ENCODE peak calls at places on chromosomes 16 and 17, in seven cellular contexts. One of them, this sample, is unnamed.

GRCh38 chr17:81028506-81028858 is 6.5 kb upstream of the BAIAP2 start:
- DNase-seq in heart left ventricle: no peak
- DNase-seq in DND-41: no peak
- DNase-seq in hepatocyte: peak
- DNase-seq in upper lobe of right lung: peak
- DNase-seq in prostate gland: no peak
- DNase-seq in neural progenitor cell: no peak
- DNase-seq in this sample: no peak

GRCh38 chr16:67039260-67040020 is 10.5 kb downstream of the CBFB start:
- DNase-seq in heart left ventricle: no peak
- DNase-seq in DND-41: no peak
- DNase-seq in hepatocyte: no peak
- DNase-seq in upper lobe of right lung: no peak
- DNase-seq in prostate gland: no peak
- DNase-seq in neural progenitor cell: no peak
- DNase-seq in this sample: no peak

GRCh38 chr17:29712677-29713076 is 90.0 kb upstream of the CORO6 start:
- DNase-seq in heart left ventricle: no peak
- DNase-seq in DND-41: no peak
- DNase-seq in hepatocyte: no peak
- DNase-seq in upper lobe of right lung: no peak
- DNase-seq in prostate gland: no peak
- DNase-seq in neural progenitor cell: no peak
- DNase-seq in this sample: peak

GRCh38 chr17:75754378-75755204 is 10.4 kb downstream of the GALK1 start:
- DNase-seq in heart left ventricle: no peak
- DNase-seq in DND-41: no peak
- DNase-seq in hepatocyte: no peak
- DNase-seq in upper lobe of right lung: no peak
- DNase-seq in prostate gland: no peak
- DNase-seq in neural progenitor cell: no peak
- DNase-seq in this sample: no peak

GRCh38 chr16:56190903-56191806 is at the start of gene GNAO1:
- DNase-seq in heart left ventricle: peak
- DNase-seq in DND-41: peak
- DNase-seq in hepatocyte: peak
- DNase-seq in upper lobe of right lung: peak
- DNase-seq in prostate gland: peak
- DNase-seq in neural progenitor cell: peak
- DNase-seq in this sample: peak

GRCh38 chr17:9937901-9938300 is 32.8 kb upstream of the RCVRN start:
- DNase-seq in heart left ventricle: no peak
- DNase-seq in DND-41: no peak
- DNase-seq in hepatocyte: no peak
- DNase-seq in upper lobe of right lung: no peak
- DNase-seq in prostate gland: no peak
- DNase-seq in neural progenitor cell: no peak
- DNase-seq in this sample: no peak

GRCh38 chr17:57861000-57861736 is 11.3 kb upstream of the MRPS23 start:
- DNase-seq in heart left ventricle: peak
- DNase-seq in DND-41: peak
- DNase-seq in hepatocyte: peak
- DNase-seq in upper lobe of right lung: peak
- DNase-seq in prostate gland: peak
- DNase-seq in neural progenitor cell: peak
- DNase-seq in this sample: no peak

GRCh38 chr16:72677662-72678447 is 370.1 kb downstream of the ZFHX3 start:
- DNase-seq in heart left ventricle: no peak
- DNase-seq in DND-41: no peak
- DNase-seq in hepatocyte: peak
- DNase-seq in upper lobe of right lung: no peak
- DNase-seq in prostate gland: no peak
- DNase-seq in neural progenitor cell: no peak
- DNase-seq in this sample: no peak

GRCh38 chr17:57919912-57920311 is 35.3 kb downstream of the CUEDC1 start:
- DNase-seq in heart left ventricle: no peak
- DNase-seq in DND-41: no peak
- DNase-seq in hepatocyte: no peak
- DNase-seq in upper lobe of right lung: no peak
- DNase-seq in prostate gland: no peak
- DNase-seq in neural progenitor cell: peak
- DNase-seq in this sample: no peak

GRCh38 chr17:81431545-81432482 is 36.6 kb downstream of the BAHCC1 start:
- DNase-seq in heart left ventricle: no peak
- DNase-seq in DND-41: no peak
- DNase-seq in hepatocyte: no peak
- DNase-seq in upper lobe of right lung: no peak
- DNase-seq in prostate gland: no peak
- DNase-seq in neural progenitor cell: no peak
- DNase-seq in this sample: no peak

GRCh38 chr17:68706351-68706750 is 105.2 kb upstream of the FAM20A start:
- DNase-seq in heart left ventricle: no peak
- DNase-seq in DND-41: no peak
- DNase-seq in hepatocyte: no peak
- DNase-seq in upper lobe of right lung: no peak
- DNase-seq in prostate gland: no peak
- DNase-seq in neural progenitor cell: no peak
- DNase-seq in this sample: no peak

GRCh38 chr17:47305302-47305923 is 18.3 kb upstream of the EFCAB13 start:
- DNase-seq in heart left ventricle: no peak
- DNase-seq in DND-41: no peak
- DNase-seq in hepatocyte: no peak
- DNase-seq in upper lobe of right lung: no peak
- DNase-seq in prostate gland: no peak
- DNase-seq in neural progenitor cell: no peak
- DNase-seq in this sample: no peak

GRCh38 chr17:39738568-39738901 is 797 bp downstream of the GRB7 start:
- DNase-seq in heart left ventricle: no peak
- DNase-seq in DND-41: no peak
- DNase-seq in hepatocyte: peak
- DNase-seq in upper lobe of right lung: no peak
- DNase-seq in prostate gland: peak
- DNase-seq in neural progenitor cell: peak
- DNase-seq in this sample: peak

GRCh38 chr16:10314811-10315210 is 71.0 kb upstream of the ATF7IP2 start:
- DNase-seq in heart left ventricle: no peak
- DNase-seq in DND-41: no peak
- DNase-seq in hepatocyte: no peak
- DNase-seq in upper lobe of right lung: no peak
- DNase-seq in prostate gland: no peak
- DNase-seq in neural progenitor cell: no peak
- DNase-seq in this sample: peak

GRCh38 chr17:39462644-39463375 is 1.5 kb downstream of the CDK12 start:
- DNase-seq in heart left ventricle: no peak
- DNase-seq in DND-41: no peak
- DNase-seq in hepatocyte: peak
- DNase-seq in upper lobe of right lung: peak
- DNase-seq in prostate gland: no peak
- DNase-seq in neural progenitor cell: peak
- DNase-seq in this sample: no peak

GRCh38 chr17:3750926-3751325 is 27.2 kb downstream of the HASPIN start:
- DNase-seq in heart left ventricle: no peak
- DNase-seq in DND-41: peak
- DNase-seq in hepatocyte: no peak
- DNase-seq in upper lobe of right lung: no peak
- DNase-seq in prostate gland: no peak
- DNase-seq in neural progenitor cell: no peak
- DNase-seq in this sample: no peak

GRCh38 chr16:69741951-69742904 is 12.5 kb downstream of the NOB1 start:
- DNase-seq in heart left ventricle: peak
- DNase-seq in DND-41: no peak
- DNase-seq in hepatocyte: peak
- DNase-seq in upper lobe of right lung: peak
- DNase-seq in prostate gland: peak
- DNase-seq in neural progenitor cell: no peak
- DNase-seq in this sample: peak

GRCh38 chr16:20621406-20621805 is 45.2 kb upstream of the ACSM2B start:
- DNase-seq in heart left ventricle: no peak
- DNase-seq in DND-41: no peak
- DNase-seq in hepatocyte: no peak
- DNase-seq in upper lobe of right lung: no peak
- DNase-seq in prostate gland: no peak
- DNase-seq in neural progenitor cell: no peak
- DNase-seq in this sample: no peak

GRCh38 chr17:47986520-47986919 is 15.6 kb downstream of the CDK5RAP3 start:
- DNase-seq in heart left ventricle: no peak
- DNase-seq in DND-41: no peak
- DNase-seq in hepatocyte: no peak
- DNase-seq in upper lobe of right lung: no peak
- DNase-seq in prostate gland: no peak
- DNase-seq in neural progenitor cell: no peak
- DNase-seq in this sample: no peak

GRCh38 chr17:36728030-36728991 is 126.9 kb downstream of the MRM1 start:
- DNase-seq in heart left ventricle: no peak
- DNase-seq in DND-41: peak
- DNase-seq in hepatocyte: no peak
- DNase-seq in upper lobe of right lung: no peak
- DNase-seq in prostate gland: no peak
- DNase-seq in neural progenitor cell: no peak
- DNase-seq in this sample: no peak

GRCh38 chr17:40888321-40888720 is 3.3 kb upstream of the KRT20 start:
- DNase-seq in heart left ventricle: no peak
- DNase-seq in DND-41: no peak
- DNase-seq in hepatocyte: no peak
- DNase-seq in upper lobe of right lung: no peak
- DNase-seq in prostate gland: no peak
- DNase-seq in neural progenitor cell: no peak
- DNase-seq in this sample: no peak

GRCh38 chr17:79065105-79065670 is 9.4 kb upstream of the ENGASE start:
- DNase-seq in heart left ventricle: no peak
- DNase-seq in DND-41: peak
- DNase-seq in hepatocyte: peak
- DNase-seq in upper lobe of right lung: peak
- DNase-seq in prostate gland: peak
- DNase-seq in neural progenitor cell: peak
- DNase-seq in this sample: no peak

GRCh38 chr17:21199311-21199710 is 14.7 kb downstream of the TMEM11 start:
- DNase-seq in heart left ventricle: no peak
- DNase-seq in DND-41: no peak
- DNase-seq in hepatocyte: peak
- DNase-seq in upper lobe of right lung: no peak
- DNase-seq in prostate gland: no peak
- DNase-seq in neural progenitor cell: peak
- DNase-seq in this sample: peak

GRCh38 chr17:63361182-63361581 is 84.9 kb downstream of the CYB561 start:
- DNase-seq in heart left ventricle: no peak
- DNase-seq in DND-41: no peak
- DNase-seq in hepatocyte: no peak
- DNase-seq in upper lobe of right lung: no peak
- DNase-seq in prostate gland: no peak
- DNase-seq in neural progenitor cell: no peak
- DNase-seq in this sample: no peak

GRCh38 chr17:63358956-63359355 is 87.2 kb downstream of the CYB561 start:
- DNase-seq in heart left ventricle: no peak
- DNase-seq in DND-41: no peak
- DNase-seq in hepatocyte: no peak
- DNase-seq in upper lobe of right lung: no peak
- DNase-seq in prostate gland: no peak
- DNase-seq in neural progenitor cell: no peak
- DNase-seq in this sample: no peak

GRCh38 chr17:63358111-63358839 is 87.8 kb downstream of the CYB561 start:
- DNase-seq in heart left ventricle: no peak
- DNase-seq in DND-41: no peak
- DNase-seq in hepatocyte: no peak
- DNase-seq in upper lobe of right lung: no peak
- DNase-seq in prostate gland: no peak
- DNase-seq in neural progenitor cell: no peak
- DNase-seq in this sample: no peak

GRCh38 chr17:63354251-63354650 is 91.9 kb downstream of the CYB561 start:
- DNase-seq in heart left ventricle: no peak
- DNase-seq in DND-41: no peak
- DNase-seq in hepatocyte: no peak
- DNase-seq in upper lobe of right lung: no peak
- DNase-seq in prostate gland: no peak
- DNase-seq in neural progenitor cell: no peak
- DNase-seq in this sample: no peak

GRCh38 chr17:63356275-63356905 is 89.7 kb downstream of the CYB561 start:
- DNase-seq in heart left ventricle: no peak
- DNase-seq in DND-41: no peak
- DNase-seq in hepatocyte: peak
- DNase-seq in upper lobe of right lung: no peak
- DNase-seq in prostate gland: no peak
- DNase-seq in neural progenitor cell: no peak
- DNase-seq in this sample: no peak
- H3K27ac ChIP-seq in heart left ventricle: no peak
- H3K27ac ChIP-seq in DND-41: no peak
- H3K27ac ChIP-seq in hepatocyte: peak
- H3K27ac ChIP-seq in upper lobe of right lung: no peak
- H3K27ac ChIP-seq in prostate gland: no peak
- H3K27ac ChIP-seq in neural progenitor cell: no peak
- H3K27ac ChIP-seq in this sample: no peak

GRCh38 chr17:44170499-44171201 is at the start of gene ASB16:
- DNase-seq in heart left ventricle: peak
- DNase-seq in DND-41: no peak
- DNase-seq in hepatocyte: peak
- DNase-seq in upper lobe of right lung: no peak
- DNase-seq in prostate gland: peak
- DNase-seq in neural progenitor cell: peak
- DNase-seq in this sample: no peak
- H3K27ac ChIP-seq in heart left ventricle: peak
- H3K27ac ChIP-seq in DND-41: no peak
- H3K27ac ChIP-seq in hepatocyte: peak
- H3K27ac ChIP-seq in upper lobe of right lung: no peak
- H3K27ac ChIP-seq in prostate gland: peak
- H3K27ac ChIP-seq in neural progenitor cell: no peak
- H3K27ac ChIP-seq in this sample: no peak

GRCh38 chr16:23501291-23501690 is 9.0 kb downstream of the GGA2 start:
- DNase-seq in heart left ventricle: no peak
- DNase-seq in DND-41: no peak
- DNase-seq in hepatocyte: no peak
- DNase-seq in upper lobe of right lung: no peak
- DNase-seq in prostate gland: no peak
- DNase-seq in neural progenitor cell: no peak
- DNase-seq in this sample: no peak
- H3K27ac ChIP-seq in heart left ventricle: no peak
- H3K27ac ChIP-seq in DND-41: no peak
- H3K27ac ChIP-seq in hepatocyte: no peak
- H3K27ac ChIP-seq in upper lobe of right lung: no peak
- H3K27ac ChIP-seq in prostate gland: peak
- H3K27ac ChIP-seq in neural progenitor cell: no peak
- H3K27ac ChIP-seq in this sample: no peak

DNA sequence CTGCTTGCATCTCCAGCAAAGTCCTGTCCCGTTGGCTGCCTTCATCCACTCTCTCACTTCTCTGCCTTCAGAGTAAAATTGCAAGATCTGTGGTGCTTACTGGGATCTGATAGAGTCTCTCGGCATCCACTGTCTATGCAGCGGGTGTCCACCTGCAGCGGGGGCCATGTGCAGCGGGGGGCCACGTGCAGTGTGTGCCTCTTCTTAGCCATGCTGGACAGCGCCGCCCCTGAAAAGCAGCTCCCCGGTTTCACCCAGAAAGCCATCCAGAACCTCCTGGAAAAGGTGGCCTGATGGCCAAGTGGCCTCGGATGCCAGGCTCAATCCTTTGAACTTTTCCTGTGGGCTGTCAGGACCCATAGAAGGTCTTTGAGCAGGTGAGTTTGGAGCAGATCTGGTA is 9.5 kb downstream of the STX4 start:
- DNase-seq in heart left ventricle: no peak
- DNase-seq in DND-41: no peak
- DNase-seq in hepatocyte: no peak
- DNase-seq in upper lobe of right lung: no peak
- DNase-seq in prostate gland: no peak
- DNase-seq in neural progenitor cell: no peak
- DNase-seq in this sample: no peak
- H3K27ac ChIP-seq in heart left ventricle: no peak
- H3K27ac ChIP-seq in DND-41: no peak
- H3K27ac ChIP-seq in hepatocyte: no peak
- H3K27ac ChIP-seq in upper lobe of right lung: no peak
- H3K27ac ChIP-seq in prostate gland: no peak
- H3K27ac ChIP-seq in neural progenitor cell: no peak
- H3K27ac ChIP-seq in this sample: no peak

GRCh38 chr16:25045696-25046381 is 30.7 kb upstream of the ARHGAP17 start:
- DNase-seq in heart left ventricle: no peak
- DNase-seq in DND-41: no peak
- DNase-seq in hepatocyte: no peak
- DNase-seq in upper lobe of right lung: no peak
- DNase-seq in prostate gland: no peak
- DNase-seq in neural progenitor cell: no peak
- DNase-seq in this sample: no peak
- H3K27ac ChIP-seq in heart left ventricle: no peak
- H3K27ac ChIP-seq in DND-41: no peak
- H3K27ac ChIP-seq in hepatocyte: no peak
- H3K27ac ChIP-seq in upper lobe of right lung: peak
- H3K27ac ChIP-seq in prostate gland: no peak
- H3K27ac ChIP-seq in neural progenitor cell: no peak
- H3K27ac ChIP-seq in this sample: no peak

This sample was measured in trophoblast cell.